ENCODE peak calls at places on chromosome 7, in six cellular contexts. Y is germinal center; L is BJ; O is DMS 273 treated with DMSO at 0.1 percent for 48 hours; G is MCF 10A; K is stimulated activated CD4-positive, alpha-beta T cell treated with anti-CD3 and anti-CD28 coated beads, Interleukin-4, amount 100 ng/mL, for 4 hours. B is an unnamed sample.

GRCh38 chr7:26038201-26038990 is 113.6 kb upstream of the NFE2L3 start:
- DNase-seq in Y (no peak), L (no peak), O (no peak), G (no peak), K (no peak), B (no peak)

GRCh38 chr7:96075510-96076349 is 246.2 kb downstream of the SLC25A13 start:
- DNase-seq in Y (peak; percentile 74), L (no peak), O (peak; percentile 66), G (peak; percentile 57), K (peak; percentile 21), B (peak; percentile 77)

GRCh38 chr7:1843921-1844335 is 173.9 kb downstream of the ELFN1 start:
- DNase-seq in Y (no peak), L (no peak), O (no peak), G (no peak), K (no peak), B (no peak)

GRCh38 chr7:48244902-48245301 is 73.6 kb downstream of the ABCA13 start:
- DNase-seq in Y (no peak), L (no peak), O (no peak), G (no peak), K (no peak), B (no peak)

GRCh38 chr7:108270385-108270784 is 140.2 kb upstream of the LAMB4 start:
- DNase-seq in Y (no peak), L (no peak), O (no peak), G (no peak), K (no peak), B (no peak)

GRCh38 chr7:6306471-6306870 is 34.0 kb upstream of the CYTH3 start:
- DNase-seq in Y (no peak), L (peak; percentile 32), O (no peak), G (peak; percentile 59), K (no peak), B (no peak)

GRCh38 chr7:26630941-26631580 is 233.3 kb downstream of the SKAP2 start:
- DNase-seq in Y (no peak), L (no peak), O (no peak), G (no peak), K (no peak), B (no peak)

GRCh38 chr7:126979722-126980121 is 273.0 kb downstream of the GRM8 start:
- DNase-seq in Y (no peak), L (no peak), O (no peak), G (peak; percentile 27), K (no peak), B (no peak)

GRCh38 chr7:120797026-120797645 is 60.8 kb downstream of the TSPAN12 start:
- DNase-seq in Y (no peak), L (no peak), O (no peak), G (no peak), K (no peak), B (no peak)

B was measured in Karpas-422.